ENCODE peak calls at places on chromosomes 2 and 18, in four cellular contexts. U is nephron progenitor cell, C is progenitor cell of endocrine pancreas, J is cardiac fibroblast. I is an unnamed sample.

GRCh38 chr2:67974564-67975430 is 88.0 kb downstream of the C1D start:
- DNase-seq in U (no peak), C (no peak), J (no peak), I (no peak)

GRCh38 chr2:71801969-71802368 is 345.7 kb downstream of the CYP26B1 start:
- DNase-seq in U (peak), C (peak), J (peak), I (peak)

GRCh38 chr18:59634096-59634495 is 63.1 kb downstream of the CCBE1 start:
- DNase-seq in U (no peak), C (no peak), J (peak), I (no peak)

GRCh38 chr2:165804719-165805118 is 10.7 kb upstream of the GALNT3 start:
- DNase-seq in U (no peak), C (no peak), J (no peak), I (no peak)

GRCh38 chr2:223815186-223815883 is 22.0 kb downstream of the AP1S3 start:
- DNase-seq in U (no peak), C (no peak), J (peak), I (no peak)

GRCh38 chr2:117330611-117331010 is 483.9 kb upstream of the DDX18 start:
- DNase-seq in U (no peak), C (no peak), J (no peak), I (no peak)

GRCh38 chr18:68826111-68826510 is 28.2 kb downstream of the CCDC102B start:
- DNase-seq in U (no peak), C (no peak), J (peak), I (no peak)

GRCh38 chr2:176423819-176424218 is 154.6 kb downstream of the MTX2 start:
- DNase-seq in U (no peak), C (no peak), J (no peak), I (no peak)

GRCh38 chr2:88067189-88067588 is 436 bp upstream of the SMYD1 start:
- DNase-seq in U (no peak), C (no peak), J (no peak), I (no peak)

GRCh38 chr2:39728941-39729351 is 50.1 kb downstream of the THUMPD2 start:
- DNase-seq in U (peak), C (peak), J (peak), I (no peak)

GRCh38 chr2:39730276-39730675 is 48.8 kb downstream of the THUMPD2 start:
- DNase-seq in U (no peak), C (no peak), J (no peak), I (no peak)

GRCh38 chr2:39732492-39732891 is 46.6 kb downstream of the THUMPD2 start:
- DNase-seq in U (no peak), C (no peak), J (peak), I (no peak)

GRCh38 chr2:39731546-39731945 is 47.5 kb downstream of the THUMPD2 start:
- DNase-seq in U (no peak), C (no peak), J (peak), I (no peak)

DNA sequence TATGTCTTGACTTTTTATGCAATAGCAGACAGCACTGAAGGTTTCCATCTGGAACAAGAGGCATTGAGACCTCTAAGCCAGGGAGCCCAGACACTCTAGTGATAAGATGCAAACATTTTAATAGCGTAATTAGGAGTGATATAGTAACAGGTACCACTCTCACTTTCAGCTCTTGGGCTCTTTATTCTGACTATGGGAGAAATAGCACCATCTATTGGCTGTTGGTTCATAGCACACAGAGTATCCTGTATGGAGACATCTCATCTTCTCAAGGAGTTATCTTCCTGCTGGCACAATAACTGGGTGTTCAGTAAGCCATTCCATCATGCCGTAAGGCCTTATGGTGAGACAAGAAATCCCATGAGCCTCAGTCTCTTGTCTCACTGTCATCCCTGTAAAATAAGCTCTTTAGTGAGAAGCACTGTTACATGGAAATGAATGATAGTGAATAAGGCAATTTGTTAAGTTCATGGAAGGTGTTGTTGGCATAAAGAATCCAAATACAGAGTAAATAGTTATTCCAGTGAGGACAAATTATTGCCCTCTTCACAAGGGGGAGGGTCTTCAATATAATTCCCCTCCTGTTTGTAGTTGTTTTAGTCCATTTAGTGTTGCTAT is 48.3 kb downstream of the THUMPD2 start:
- DNase-seq in U (no peak), C (no peak), J (peak), I (no peak)
- TF ChIP-seq CTCF in U (peak), C (peak), J (peak), I (peak)

DNA sequence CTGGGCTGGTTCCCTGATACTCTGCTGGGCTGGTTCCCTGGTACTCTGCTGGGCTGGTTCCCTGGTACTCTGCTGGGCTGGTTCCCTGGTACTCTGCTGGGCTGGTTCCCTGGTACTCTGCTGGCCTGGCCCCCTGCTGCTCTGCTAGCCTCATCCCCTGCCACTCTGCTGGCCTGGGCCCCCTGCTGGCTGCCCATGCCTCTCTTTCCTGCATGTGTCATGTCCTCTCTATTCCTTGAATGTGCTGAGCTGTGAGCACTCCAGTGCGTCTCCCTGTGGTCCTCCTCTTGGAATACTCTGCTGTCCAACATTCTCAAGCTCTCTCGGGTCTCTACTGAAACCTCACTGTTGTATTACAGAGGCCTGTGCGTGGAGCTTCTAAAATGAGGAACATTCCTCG is 216.3 kb downstream of the RNF144A start:
- DNase-seq in U (peak), C (no peak), J (no peak), I (no peak)
- TF ChIP-seq CTCF in U (no peak), C (peak), J (no peak), I (no peak)

DNA sequence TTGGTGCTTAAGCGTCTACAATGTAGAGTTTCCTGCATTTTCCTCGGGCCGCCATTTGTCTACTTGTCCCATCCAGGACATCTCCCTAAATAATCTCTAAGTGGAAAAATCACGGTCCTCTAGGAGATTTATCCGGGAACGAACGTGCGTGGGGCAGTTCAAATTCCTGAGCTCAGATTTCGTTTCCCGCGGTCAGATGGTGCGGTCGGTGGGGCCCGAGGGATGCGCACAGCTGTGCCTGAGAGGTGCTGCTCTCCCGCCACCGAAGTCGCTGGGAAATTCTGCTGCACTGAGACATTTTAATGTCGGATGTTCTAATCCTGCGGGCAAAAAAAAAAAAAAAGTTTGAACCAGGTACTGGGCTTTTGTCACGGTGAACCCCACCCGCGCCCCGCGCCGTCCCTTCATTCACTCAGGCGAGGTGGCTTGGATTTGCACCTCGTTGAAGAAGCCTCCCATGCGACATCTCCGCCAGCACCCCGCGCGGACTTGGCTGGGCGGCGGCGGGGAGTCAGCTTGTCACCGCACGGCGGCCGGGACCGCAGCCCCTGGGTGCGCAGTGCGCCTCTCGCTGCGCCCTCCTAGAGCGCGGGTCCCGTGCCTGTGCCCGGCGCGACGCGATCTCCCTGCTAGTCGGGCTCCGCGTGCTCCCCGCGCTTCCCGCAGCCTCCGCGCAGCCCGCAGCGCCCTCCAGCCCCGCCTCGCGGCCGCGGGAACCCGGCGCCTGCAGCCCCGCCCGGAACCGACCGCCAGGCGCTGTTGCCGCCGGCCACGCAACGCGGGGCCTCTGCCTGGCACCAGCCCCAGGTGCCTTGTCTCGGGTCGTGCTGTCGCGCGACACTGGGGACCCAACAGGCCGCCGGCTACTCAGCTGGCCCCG is 192.0 kb upstream of the TCF4 start:
- DNase-seq in U (peak), C (peak), J (peak), I (no peak)
- TF ChIP-seq CTCF in U (no peak), C (peak), J (no peak), I (no peak)

GRCh38 chr2:96144481-96145027 is 686 bp downstream of the DUSP2 start:
- DNase-seq in U (no peak), C (no peak), J (no peak), I (no peak)

GRCh38 chr2:96143231-96143847 is 1.9 kb downstream of the DUSP2 start:
- DNase-seq in U (no peak), C (no peak), J (no peak), I (no peak)

GRCh38 chr2:96140941-96141623 is 2.8 kb upstream of the ASTL start:
- DNase-seq in U (no peak), C (no peak), J (no peak), I (peak)

GRCh38 chr2:96143848-96144480 is 1.3 kb downstream of the DUSP2 start:
- DNase-seq in U (no peak), C (peak), J (no peak), I (peak)

DNA sequence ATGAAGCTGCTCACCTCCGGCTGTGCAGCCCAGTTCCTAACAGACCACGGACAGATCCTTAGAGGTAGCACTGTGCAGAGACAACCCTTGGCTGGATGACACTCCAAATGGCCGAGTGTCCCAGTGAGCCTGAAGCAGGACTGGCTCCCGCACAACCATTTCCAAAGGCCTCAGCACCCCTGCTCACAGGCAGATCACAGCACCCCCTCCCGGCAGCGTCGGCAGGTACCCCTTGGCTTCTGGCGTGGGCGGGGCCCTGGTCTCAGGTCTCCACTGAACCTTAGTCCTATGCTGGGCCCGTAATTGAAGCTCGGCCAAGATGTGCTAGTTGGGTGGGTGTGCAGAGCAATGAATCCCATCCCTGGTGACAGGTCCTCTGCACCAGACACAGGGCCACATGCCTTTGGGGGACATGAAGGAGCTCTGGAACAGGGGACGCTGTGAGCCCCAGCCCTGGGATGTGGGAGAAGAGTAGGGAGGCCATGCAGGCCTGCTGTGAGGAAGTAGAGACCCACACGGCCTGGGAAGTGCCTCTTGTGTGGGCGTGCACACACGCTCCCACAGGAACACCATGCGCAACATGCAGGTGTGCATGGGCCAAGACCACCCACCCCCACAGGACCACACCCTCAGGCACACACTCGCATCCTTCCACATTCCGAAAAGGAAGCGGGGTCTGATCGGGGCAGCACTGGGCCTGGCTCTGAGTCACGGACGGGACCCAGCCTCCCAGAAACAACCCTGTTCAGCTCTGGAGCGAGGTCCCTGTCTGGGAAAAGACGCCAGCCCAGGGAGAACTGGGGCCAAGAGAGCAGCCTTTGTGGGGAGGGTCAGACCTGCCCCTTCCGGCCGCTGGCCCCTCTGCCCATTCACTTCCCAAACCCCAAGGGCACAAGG is 2.8 kb downstream of the DUSP2 start:
- DNase-seq in U (no peak), C (no peak), J (no peak), I (peak)
- TF ChIP-seq CTCF in U (no peak), C (no peak), J (no peak), I (no peak)

GRCh38 chr2:157339965-157340655 is 14.5 kb upstream of the ERMN start:
- DNase-seq in U (no peak), C (no peak), J (peak), I (no peak)
- TF ChIP-seq CTCF in U (no peak), C (no peak), J (no peak), I (no peak)

GRCh38 chr2:8691859-8692437 is 10.1 kb downstream of the ID2 start:
- DNase-seq in U (no peak), C (no peak), J (no peak), I (no peak)

GRCh38 chr2:8697190-8697589 is 15.3 kb downstream of the ID2 start:
- DNase-seq in U (no peak), C (no peak), J (no peak), I (no peak)

GRCh38 chr2:8694737-8695136 is 12.9 kb downstream of the ID2 start:
- DNase-seq in U (no peak), C (no peak), J (peak), I (no peak)

DNA sequence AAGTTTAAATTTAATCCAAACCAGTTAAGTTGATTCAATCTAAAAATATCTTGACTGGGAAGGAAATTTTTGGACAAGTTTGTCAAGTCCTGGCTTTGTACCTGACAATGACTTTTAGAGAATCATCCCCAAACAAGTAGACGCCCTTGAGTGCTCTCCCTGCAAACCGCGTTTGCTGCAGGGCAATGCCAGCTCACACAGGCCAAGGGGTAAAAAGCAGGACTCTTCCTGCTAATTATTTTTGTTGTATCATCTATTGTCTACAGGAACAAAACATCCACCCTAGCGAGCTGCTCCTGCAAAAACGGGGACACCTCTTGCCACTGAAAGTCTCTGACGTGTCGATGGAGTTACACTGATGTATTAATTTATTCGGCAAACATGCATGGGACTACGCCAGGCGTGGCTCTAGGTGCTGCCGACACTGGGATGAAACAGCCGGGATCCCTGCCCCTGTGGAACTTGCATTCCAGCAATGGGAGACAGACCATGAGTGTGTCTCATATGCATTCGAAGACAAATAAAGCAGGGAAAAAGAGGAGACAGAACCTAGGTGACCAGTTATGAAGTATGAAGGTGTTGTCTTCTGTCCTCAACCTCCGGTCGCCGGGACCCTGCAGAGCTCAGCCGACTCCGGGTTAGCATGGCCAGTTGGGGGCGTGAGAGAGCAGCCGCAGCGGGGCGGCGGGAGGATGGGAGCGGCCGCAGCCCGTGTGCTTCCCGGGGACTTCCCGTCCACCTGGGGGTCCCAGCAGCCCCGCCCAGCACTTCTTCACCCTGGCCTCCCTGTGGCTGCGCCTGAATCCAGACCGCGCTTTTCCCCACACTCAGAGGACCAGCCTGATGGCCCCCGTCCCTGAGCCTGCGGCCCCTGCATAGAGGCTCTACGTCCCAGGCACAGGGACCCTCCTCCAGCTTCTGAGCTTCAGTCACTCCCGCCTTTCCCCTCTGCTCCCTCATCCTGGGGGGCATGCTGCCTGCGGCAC is 11.2 kb downstream of the ID2 start:
- DNase-seq in U (peak), C (no peak), J (no peak), I (no peak)
- TF ChIP-seq CTCF in U (peak), C (peak), J (peak), I (peak)

GRCh38 chr2:168378960-168379669 is 77.0 kb upstream of the CERS6 start:
- DNase-seq in U (no peak), C (no peak), J (no peak), I (no peak)

GRCh38 chr2:168373468-168373867 is 82.6 kb upstream of the CERS6 start:
- DNase-seq in U (no peak), C (no peak), J (no peak), I (no peak)

GRCh38 chr2:168371273-168371992 is 84.6 kb upstream of the CERS6 start:
- DNase-seq in U (no peak), C (no peak), J (no peak), I (no peak)

GRCh38 chr2:168380500-168380899 is 75.6 kb upstream of the CERS6 start:
- DNase-seq in U (no peak), C (no peak), J (no peak), I (no peak)

DNA sequence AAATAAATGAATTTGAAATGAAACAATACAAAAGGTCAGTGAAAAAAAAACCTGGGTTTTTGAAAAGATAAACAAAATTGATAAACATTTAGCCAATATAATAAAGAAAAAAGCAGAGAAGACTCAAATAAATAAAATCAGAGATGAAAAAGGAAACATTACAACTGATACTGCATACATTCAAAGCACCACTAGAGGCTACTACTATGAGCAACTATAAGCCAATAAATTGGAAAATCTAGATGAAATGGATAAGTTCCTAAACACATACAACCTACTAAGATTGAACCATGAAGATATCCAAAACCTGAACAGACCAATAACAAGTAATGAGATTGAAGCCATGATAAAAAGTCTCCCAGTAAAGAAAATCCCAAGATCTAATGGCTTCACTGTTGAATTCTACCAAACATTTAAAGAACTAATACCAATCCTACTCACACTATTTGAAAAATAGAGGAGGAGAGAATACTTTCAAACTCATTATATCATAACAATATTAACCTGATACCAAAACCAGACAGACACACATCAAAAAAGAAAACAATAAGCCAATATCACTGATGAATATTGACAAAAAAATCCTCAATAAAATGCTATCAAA is 80.8 kb upstream of the CERS6 start:
- DNase-seq in U (no peak), C (no peak), J (no peak), I (no peak)
- TF ChIP-seq CTCF in U (peak), C (peak), J (peak), I (no peak)

GRCh38 chr18:63319383-63320040 is at the start of gene BCL2:
- DNase-seq in U (no peak), C (no peak), J (peak), I (no peak)

GRCh38 chr18:63318882-63319382 is 637 bp downstream of the BCL2 start:
- DNase-seq in U (no peak), C (no peak), J (no peak), I (no peak)

GRCh38 chr18:63320690-63321265 is 1.2 kb upstream of the BCL2 start:
- DNase-seq in U (peak), C (peak), J (peak), I (no peak)

GRCh38 chr18:63321291-63321690 is 1.7 kb upstream of the BCL2 start:
- DNase-seq in U (no peak), C (no peak), J (no peak), I (no peak)

DNA sequence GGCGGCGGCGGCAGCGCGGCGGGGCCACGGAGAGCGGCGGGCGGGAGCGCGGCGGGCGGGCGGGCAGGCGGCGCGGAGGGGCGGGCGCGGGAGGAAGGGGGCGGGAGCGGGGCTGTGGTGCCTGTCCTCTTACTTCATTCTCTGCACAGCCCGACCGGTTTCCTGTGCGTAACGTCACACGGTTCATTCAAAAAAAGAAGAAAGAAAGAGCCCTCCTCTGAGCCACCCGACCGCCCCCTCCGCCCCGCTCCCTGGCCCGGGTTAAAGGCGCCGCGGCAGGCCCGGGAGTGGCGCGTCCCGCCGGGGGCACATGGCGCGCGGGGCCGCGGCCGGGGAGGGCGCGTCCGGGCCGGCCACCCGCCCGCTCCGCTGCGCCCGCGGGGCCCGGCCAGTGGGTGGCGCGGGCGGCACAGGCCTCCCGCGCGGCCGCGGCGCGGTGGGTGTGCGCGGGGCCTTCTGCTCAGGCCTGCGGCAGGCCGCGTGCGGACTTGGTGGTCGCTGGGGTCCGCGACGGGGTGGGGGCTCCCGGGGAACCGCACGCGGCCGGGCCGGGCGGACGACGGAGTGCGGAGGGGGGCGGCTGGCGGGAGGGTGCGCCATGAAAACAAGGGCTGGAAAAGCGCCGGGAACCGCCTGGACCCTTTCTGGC is 596 bp upstream of the BCL2 start:
- DNase-seq in U (peak), C (peak), J (peak), I (peak)
- TF ChIP-seq CTCF in U (no peak), C (no peak), J (no peak), I (no peak)